ENCODE peak calls at places on chromosomes 5 and 9, in ten cellular contexts. Q is EL; I is COLO829; P is stimulated activated naive CD4-positive, alpha-beta T cell; X is NCI-H69; A is NCI-H2081; O is AG20443; H is activated naive CD8-positive, alpha-beta T cell treated with anti-CD3 and anti-CD28 coated beads, Interleukin-2, amount 50 U/mL, for 16 hours; T is fibroblast of mammary gland; Z is WERI-Rb-1. D is an unnamed sample.

GRCh38 chr5:135220394-135221186 is 178.4 kb downstream of the MACROH2A1 start:
- DNase-seq in Q (no peak), I (no peak), P (no peak), X (no peak), A (no peak), O (no peak), H (no peak), T (no peak), Z (peak), D (no peak)

GRCh38 chr9:129412814-129413536 is 207.9 kb downstream of the C9orf50 start:
- DNase-seq in Q (peak), I (peak), P (peak), X (peak), A (peak), O (peak), H (no peak), T (peak), Z (peak), D (peak)

GRCh38 chr5:38633505-38633904 is 77.1 kb upstream of the LIFR start:
- DNase-seq in Q (no peak), I (no peak), P (no peak), X (no peak), A (no peak), O (no peak), H (no peak), T (no peak), Z (no peak), D (no peak)

GRCh38 chr9:138098116-138098907 is 220.7 kb downstream of the CACNA1B start:
- DNase-seq in Q (no peak), I (no peak), P (no peak), X (no peak), A (no peak), O (no peak), H (no peak), T (no peak), Z (no peak), D (no peak)

GRCh38 chr5:121967187-121967586 is 5.4 kb downstream of the SRFBP1 start:
- DNase-seq in Q (peak), I (no peak), P (no peak), X (peak), A (no peak), O (peak), H (no peak), T (peak), Z (no peak), D (no peak)

GRCh38 chr9:16704489-16705111 is 165.9 kb downstream of the BNC2 start:
- DNase-seq in Q (no peak), I (no peak), P (no peak), X (peak), A (no peak), O (peak), H (no peak), T (no peak), Z (no peak), D (no peak)

GRCh38 chr5:174799146-174799545 is 74.8 kb downstream of the MSX2 start:
- DNase-seq in Q (peak), I (no peak), P (no peak), X (no peak), A (no peak), O (peak), H (no peak), T (peak), Z (no peak), D (no peak)

GRCh38 chr5:1965860-1966396 is 83.2 kb upstream of the IRX4 start:
- DNase-seq in Q (no peak), I (no peak), P (no peak), X (no peak), A (no peak), O (no peak), H (no peak), T (no peak), Z (no peak), D (no peak)

GRCh38 chr5:149641600-149641999 is 60.3 kb downstream of the ARHGEF37 start:
- DNase-seq in Q (no peak), I (no peak), P (no peak), X (no peak), A (no peak), O (no peak), H (no peak), T (no peak), Z (no peak), D (no peak)

GRCh38 chr5:1670342-1670741 is 129.3 kb downstream of the MRPL36 start:
- DNase-seq in Q (peak), I (no peak), P (no peak), X (no peak), A (no peak), O (no peak), H (no peak), T (peak), Z (no peak), D (no peak)

GRCh38 chr9:124854161-124854560 is 901 bp downstream of the WDR38 start:
- DNase-seq in Q (no peak), I (no peak), P (no peak), X (no peak), A (no peak), O (no peak), H (no peak), T (no peak), Z (no peak), D (no peak)

GRCh38 chr5:153613143-153613542 is 122.7 kb downstream of the GRIA1 start:
- DNase-seq in Q (peak), I (no peak), P (no peak), X (peak), A (peak), O (peak), H (no peak), T (peak), Z (no peak), D (no peak)

D was measured in GM06990.